ENCODE peak calls at places on chromosomes 7 and 10, in four cellular contexts. C is Daoy, V is astrocyte of the hippocampus, X is Right ventricle myocardium superior. T is an unnamed sample.

GRCh38 chr7:74480861-74481417 is 27.2 kb downstream of the GTF2IRD1 start:
- DNase-seq in C (peak; percentile 70), V (peak; percentile 64), X (peak; percentile 60), T (peak; percentile 49)

GRCh38 chr10:115001506-115002381 is 63.7 kb downstream of the TRUB1 start:
- DNase-seq in C (peak; percentile 43), V (peak; percentile 24), X (no peak), T (no peak)

GRCh38 chr7:111746950-111747349 is 184.7 kb upstream of the IMMP2L start:
- DNase-seq in V (no peak), C (no peak), X (no peak), T (no peak)

GRCh38 chr7:113154128-113154527 is 35.8 kb upstream of the SMIM30 start:
- DNase-seq in X (no peak), V (no peak), C (no peak), T (no peak)

GRCh38 chr10:74058658-74059057 is 60.7 kb downstream of the VCL start:
- DNase-seq in X (no peak), V (no peak), C (no peak), T (no peak)

GRCh38 chr7:53350241-53350640 is 314.8 kb downstream of the POM121L12 start:
- DNase-seq in C (no peak), V (peak; percentile 6), X (no peak), T (no peak)

GRCh38 chr10:131981429-131982184 is at the start of gene BNIP3:
- DNase-seq in V (peak; percentile 99), X (peak; percentile 98), C (peak; percentile 96), T (peak; percentile 96)

GRCh38 chr7:125857606-125858005 is 928.0 kb upstream of the POT1 start:
- DNase-seq in C (no peak), X (no peak), V (peak; percentile 55), T (no peak)

GRCh38 chr10:127738512-127739424 is 1.8 kb downstream of the FOXI2 start:
- DNase-seq in V (no peak), C (no peak), X (no peak), T (no peak)

GRCh38 chr7:90345548-90346319 is 782 bp upstream of the GTPBP10 start:
- DNase-seq in V (peak; percentile 43), C (peak; percentile 21), X (no peak), T (no peak)

GRCh38 chr10:2303169-2303568 is 565.8 kb upstream of the ADARB2 start:
- DNase-seq in X (no peak), C (no peak), V (no peak), T (no peak)

GRCh38 chr10:35579116-35579515 is 26.0 kb upstream of the GJD4 start:
- DNase-seq in X (no peak), C (no peak), V (no peak), T (no peak)

GRCh38 chr10:100100651-100101525 is 19.2 kb upstream of the CPN1 start:
- DNase-seq in C (peak; percentile 35), X (no peak), V (peak; percentile 6), T (no peak)

GRCh38 chr10:97539523-97540200 is 32.9 kb upstream of the ANKRD2 start:
- DNase-seq in X (no peak), C (peak; percentile 41), V (peak; percentile 90), T (no peak)

GRCh38 chr10:17216217-17216900 is 11.7 kb upstream of the VIM start:
- DNase-seq in X (no peak), V (peak; percentile 82), C (peak; percentile 91), T (no peak)

GRCh38 chr7:13017325-13017853 is 330.0 kb downstream of the ARL4A start:
- DNase-seq in V (peak; percentile 60), X (no peak), C (peak; percentile 51), T (no peak)

GRCh38 chr7:118114175-118114574 is 69.8 kb upstream of the LSM8 start:
- DNase-seq in C (no peak), X (no peak), V (no peak), T (no peak)

GRCh38 chr7:98254516-98254915 is 2.5 kb upstream of the TECPR1 start:
- DNase-seq in V (no peak), X (no peak), C (no peak), T (no peak)

GRCh38 chr7:1476859-1477258 is 17.6 kb upstream of the MICALL2 start:
- DNase-seq in C (no peak), X (no peak), V (no peak), T (no peak)

GRCh38 chr10:10533417-10533816 is 484.3 kb upstream of the CELF2 start:
- DNase-seq in V (peak; percentile 10), X (no peak), C (no peak), T (no peak)

GRCh38 chr7:70770154-70770553 is 361.8 kb upstream of the GALNT17 start:
- DNase-seq in C (no peak), V (no peak), X (no peak), T (no peak)

GRCh38 chr10:58952162-58952561 is 224.3 kb upstream of the PHYHIPL start:
- DNase-seq in C (no peak), X (no peak), V (no peak), T (no peak)

GRCh38 chr10:96310359-96310669 is 6.1 kb downstream of the DNTT start:
- DNase-seq in X (no peak), V (no peak), C (no peak), T (no peak)

GRCh38 chr7:47406766-47407129 is 175.2 kb downstream of the TNS3 start:
- DNase-seq in X (no peak), C (no peak), V (no peak), T (no peak)

GRCh38 chr7:43639858-43640491 is 57.1 kb downstream of the STK17A start:
- DNase-seq in X (peak; percentile 66), C (peak; percentile 92), V (peak; percentile 95), T (no peak)

GRCh38 chr10:98242823-98243222 is 25.2 kb downstream of the LOXL4 start:
- DNase-seq in V (peak; percentile 63), C (no peak), X (no peak), T (no peak)

GRCh38 chr10:102229810-102230263 is 3.7 kb downstream of the ELOVL3 start:
- DNase-seq in V (peak; percentile 93), C (peak; percentile 86), X (peak; percentile 90), T (peak; percentile 84)

GRCh38 chr10:64507869-64508609 is 986.8 kb downstream of the REEP3 start:
- DNase-seq in V (peak; percentile 73), X (no peak), C (no peak), T (no peak)

GRCh38 chr10:130244928-130245495 is 108.8 kb downstream of the GLRX3 start:
- DNase-seq in X (no peak), V (no peak), C (no peak), T (no peak)

T was measured in left ventricle myocardium inferior.